ENCODE peak calls at places on chromosomes 3 and 15, in five cellular contexts. One of them, this sample, is unnamed.

GRCh38 chr3:52836991-52837390 is 2.2 kb upstream of the MUSTN1 start:
- DNase-seq in lung: no peak
- DNase-seq in PC-3: no peak
- DNase-seq in heart left ventricle: no peak
- DNase-seq in heart right ventricle: no peak
- DNase-seq in this sample: no peak

GRCh38 chr15:52204657-52205056 is 13.5 kb upstream of the GNB5 start:
- DNase-seq in PC-3: no peak
- DNase-seq in heart left ventricle: no peak
- DNase-seq in lung: no peak
- DNase-seq in heart right ventricle: no peak
- DNase-seq in this sample: no peak

GRCh38 chr3:13529196-13529975 is 19.5 kb upstream of the FBLN2 start:
- DNase-seq in PC-3: no peak
- DNase-seq in lung: no peak
- DNase-seq in heart right ventricle: no peak
- DNase-seq in heart left ventricle: no peak
- DNase-seq in this sample: no peak

GRCh38 chr3:43155464-43156121 is 49.7 kb upstream of the POMGNT2 start:
- DNase-seq in PC-3: peak; percentile 90
- DNase-seq in lung: peak; percentile 49
- DNase-seq in heart right ventricle: peak; percentile 57
- DNase-seq in heart left ventricle: peak; percentile 43
- DNase-seq in this sample: peak; percentile 93

GRCh38 chr3:177832862-177833261 is 635.6 kb upstream of the TBL1XR1 start:
- DNase-seq in lung: no peak
- DNase-seq in heart right ventricle: no peak
- DNase-seq in PC-3: no peak
- DNase-seq in heart left ventricle: no peak
- DNase-seq in this sample: no peak

GRCh38 chr3:15754047-15754446 is 43.7 kb downstream of the ANKRD28 start:
- DNase-seq in PC-3: peak; percentile 65
- DNase-seq in lung: no peak
- DNase-seq in heart left ventricle: no peak
- DNase-seq in heart right ventricle: no peak
- DNase-seq in this sample: peak; percentile 73

GRCh38 chr15:64596701-64597468 is 136.5 kb downstream of the ZNF609 start:
- DNase-seq in PC-3: no peak
- DNase-seq in lung: peak; percentile 60
- DNase-seq in heart left ventricle: peak; percentile 10
- DNase-seq in heart right ventricle: peak; percentile 12
- DNase-seq in this sample: peak; percentile 41

GRCh38 chr3:32137870-32138269 is 31.4 kb downstream of the GPD1L start:
- DNase-seq in heart left ventricle: no peak
- DNase-seq in PC-3: no peak
- DNase-seq in lung: no peak
- DNase-seq in heart right ventricle: no peak
- DNase-seq in this sample: no peak

GRCh38 chr15:52002351-52002750 is 16.7 kb upstream of the MAPK6 start:
- DNase-seq in lung: no peak
- DNase-seq in PC-3: no peak
- DNase-seq in heart right ventricle: no peak
- DNase-seq in heart left ventricle: no peak
- DNase-seq in this sample: no peak

GRCh38 chr3:145892869-145893268 is 268.1 kb downstream of the PLOD2 start:
- DNase-seq in PC-3: no peak
- DNase-seq in heart right ventricle: no peak
- DNase-seq in lung: no peak
- DNase-seq in heart left ventricle: no peak
- DNase-seq in this sample: no peak

GRCh38 chr3:43531835-43532234 is 90.0 kb downstream of the ANO10 start:
- DNase-seq in heart left ventricle: no peak
- DNase-seq in lung: no peak
- DNase-seq in PC-3: peak; percentile 83
- DNase-seq in heart right ventricle: no peak
- DNase-seq in this sample: peak; percentile 61

GRCh38 chr3:186596568-186597287 is 16.1 kb upstream of the AHSG start:
- DNase-seq in lung: peak; percentile 67
- DNase-seq in heart right ventricle: no peak
- DNase-seq in PC-3: no peak
- DNase-seq in heart left ventricle: no peak
- DNase-seq in this sample: peak; percentile 28

GRCh38 chr15:90037961-90038633 is 37.0 kb downstream of the ZNF710 start:
- DNase-seq in heart right ventricle: no peak
- DNase-seq in PC-3: no peak
- DNase-seq in lung: no peak
- DNase-seq in heart left ventricle: no peak
- DNase-seq in this sample: peak; percentile 28

GRCh38 chr3:13480340-13481318 is 523 bp downstream of the HDAC11 start:
- DNase-seq in heart left ventricle: no peak
- DNase-seq in lung: no peak
- DNase-seq in heart right ventricle: peak; percentile 36
- DNase-seq in PC-3: no peak
- DNase-seq in this sample: peak; percentile 42

GRCh38 chr15:42053914-42054313 is 33.1 kb upstream of the PLA2G4E start:
- DNase-seq in lung: peak; percentile 54
- DNase-seq in heart right ventricle: no peak
- DNase-seq in heart left ventricle: no peak
- DNase-seq in PC-3: no peak
- DNase-seq in this sample: no peak

GRCh38 chr3:49500408-49501257 is 30.6 kb downstream of the DAG1 start:
- DNase-seq in heart right ventricle: peak; percentile 63
- DNase-seq in lung: peak; percentile 57
- DNase-seq in heart left ventricle: peak; percentile 62
- DNase-seq in PC-3: peak; percentile 95
- DNase-seq in this sample: peak; percentile 97

GRCh38 chr15:25240461-25241021 is 198.3 kb downstream of the UBE3A start:
- DNase-seq in heart left ventricle: peak; percentile 5
- DNase-seq in lung: no peak
- DNase-seq in heart right ventricle: no peak
- DNase-seq in PC-3: no peak
- DNase-seq in this sample: no peak

GRCh38 chr3:17747890-17748247 is 5.4 kb upstream of the TBC1D5 start:
- DNase-seq in heart right ventricle: no peak
- DNase-seq in lung: no peak
- DNase-seq in heart left ventricle: no peak
- DNase-seq in PC-3: no peak
- DNase-seq in this sample: no peak

GRCh38 chr3:127196002-127196401 is 3.1 kb downstream of the PRR23E start:
- DNase-seq in heart right ventricle: no peak
- DNase-seq in PC-3: no peak
- DNase-seq in heart left ventricle: no peak
- DNase-seq in lung: no peak
- DNase-seq in this sample: no peak

GRCh38 chr15:48720646-48721045 is 75.1 kb upstream of the FBN1 start:
- DNase-seq in PC-3: no peak
- DNase-seq in heart left ventricle: no peak
- DNase-seq in lung: no peak
- DNase-seq in heart right ventricle: no peak
- DNase-seq in this sample: peak; percentile 53

GRCh38 chr3:114213669-114214541 is 23.5 kb downstream of the ZNF80 start:
- DNase-seq in PC-3: no peak
- DNase-seq in heart left ventricle: no peak
- DNase-seq in lung: no peak
- DNase-seq in heart right ventricle: no peak
- DNase-seq in this sample: peak; percentile 96

GRCh38 chr3:14598143-14598569 is 53.4 kb upstream of the CCDC174 start:
- DNase-seq in PC-3: peak; percentile 49
- DNase-seq in lung: no peak
- DNase-seq in heart left ventricle: no peak
- DNase-seq in heart right ventricle: no peak
- DNase-seq in this sample: peak; percentile 12

GRCh38 chr3:138673641-138674040 is 65.1 kb downstream of the FAIM start:
- DNase-seq in heart right ventricle: no peak
- DNase-seq in heart left ventricle: no peak
- DNase-seq in lung: no peak
- DNase-seq in PC-3: no peak
- DNase-seq in this sample: no peak

GRCh38 chr15:100934735-100935134 is 15.6 kb downstream of the LRRK1 start:
- DNase-seq in heart right ventricle: no peak
- DNase-seq in lung: no peak
- DNase-seq in PC-3: peak; percentile 16
- DNase-seq in heart left ventricle: no peak
- DNase-seq in this sample: no peak

GRCh38 chr3:127342735-127343134 is 54.9 kb upstream of the PRR20G start:
- DNase-seq in PC-3: no peak
- DNase-seq in heart right ventricle: no peak
- DNase-seq in lung: peak; percentile 28
- DNase-seq in heart left ventricle: no peak
- DNase-seq in this sample: no peak

GRCh38 chr15:76073554-76073953 is 13.8 kb downstream of the TMEM266 start:
- DNase-seq in lung: no peak
- DNase-seq in heart left ventricle: no peak
- DNase-seq in heart right ventricle: no peak
- DNase-seq in PC-3: peak; percentile 81
- DNase-seq in this sample: no peak

GRCh38 chr3:144549161-144549560 is 577.5 kb downstream of the DIPK2A start:
- DNase-seq in lung: no peak
- DNase-seq in heart left ventricle: no peak
- DNase-seq in PC-3: peak; percentile 7
- DNase-seq in heart right ventricle: no peak
- DNase-seq in this sample: peak; percentile 5

GRCh38 chr3:195147649-195148121 is 123.3 kb downstream of the XXYLT1 start:
- DNase-seq in PC-3: no peak
- DNase-seq in heart right ventricle: peak; percentile 54
- DNase-seq in lung: no peak
- DNase-seq in heart left ventricle: peak; percentile 59
- DNase-seq in this sample: peak; percentile 74

GRCh38 chr3:20760981-20761380 is 575.0 kb upstream of the SGO1 start:
- DNase-seq in PC-3: no peak
- DNase-seq in heart right ventricle: no peak
- DNase-seq in heart left ventricle: no peak
- DNase-seq in lung: no peak
- DNase-seq in this sample: peak; percentile 3

GRCh38 chr15:88704791-88705768 is 66.3 kb downstream of the ISG20 start:
- DNase-seq in PC-3: no peak
- DNase-seq in heart left ventricle: peak; percentile 44
- DNase-seq in lung: no peak
- DNase-seq in heart right ventricle: peak; percentile 49
- DNase-seq in this sample: peak; percentile 20

GRCh38 chr3:64673159-64673715 is 14.6 kb downstream of the ADAMTS9 start:
- DNase-seq in PC-3: no peak
- DNase-seq in heart left ventricle: no peak
- DNase-seq in heart right ventricle: no peak
- DNase-seq in lung: no peak
- DNase-seq in this sample: no peak

GRCh38 chr3:64676831-64677230 is 11.0 kb downstream of the ADAMTS9 start:
- DNase-seq in heart right ventricle: no peak
- DNase-seq in lung: no peak
- DNase-seq in PC-3: no peak
- DNase-seq in heart left ventricle: no peak
- DNase-seq in this sample: no peak

GRCh38 chr3:64674591-64675076 is 13.2 kb downstream of the ADAMTS9 start:
- DNase-seq in heart left ventricle: no peak
- DNase-seq in heart right ventricle: no peak
- DNase-seq in lung: no peak
- DNase-seq in PC-3: no peak
- DNase-seq in this sample: peak; percentile 47

GRCh38 chr3:64677961-64678716 is 9.7 kb downstream of the ADAMTS9 start:
- DNase-seq in lung: no peak
- DNase-seq in PC-3: no peak
- DNase-seq in heart left ventricle: no peak
- DNase-seq in heart right ventricle: no peak
- DNase-seq in this sample: no peak

DNA sequence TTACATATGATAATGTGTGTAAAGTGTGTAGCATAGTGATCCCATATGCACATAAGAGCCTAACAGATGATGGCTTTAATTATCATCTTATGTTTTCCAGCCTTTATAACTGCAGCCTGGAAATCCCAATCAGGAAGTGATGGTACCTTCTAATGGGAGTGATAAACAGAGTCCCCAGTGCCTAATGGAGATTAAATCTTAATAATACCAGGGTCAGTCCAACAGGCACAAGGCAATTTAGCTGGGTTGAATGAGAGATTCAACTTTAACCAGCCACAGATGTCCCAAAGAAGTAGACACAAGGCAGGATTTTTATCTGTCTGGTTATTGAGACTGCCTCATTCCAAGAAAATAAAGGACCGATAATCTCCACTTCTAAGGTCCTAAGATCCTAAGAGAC is 12.0 kb downstream of the ADAMTS9 start:
- DNase-seq in heart left ventricle: no peak
- DNase-seq in lung: no peak
- DNase-seq in heart right ventricle: no peak
- DNase-seq in PC-3: no peak
- DNase-seq in this sample: no peak
- H3K4me3 ChIP-seq in heart left ventricle: no peak overlapping the region
- H3K4me3 ChIP-seq in lung: no peak overlapping the region
- H3K4me3 ChIP-seq in heart right ventricle: no peak overlapping the region
- H3K4me3 ChIP-seq in PC-3: no peak overlapping the region
- H3K4me3 ChIP-seq in this sample: no peak overlapping the region

DNA sequence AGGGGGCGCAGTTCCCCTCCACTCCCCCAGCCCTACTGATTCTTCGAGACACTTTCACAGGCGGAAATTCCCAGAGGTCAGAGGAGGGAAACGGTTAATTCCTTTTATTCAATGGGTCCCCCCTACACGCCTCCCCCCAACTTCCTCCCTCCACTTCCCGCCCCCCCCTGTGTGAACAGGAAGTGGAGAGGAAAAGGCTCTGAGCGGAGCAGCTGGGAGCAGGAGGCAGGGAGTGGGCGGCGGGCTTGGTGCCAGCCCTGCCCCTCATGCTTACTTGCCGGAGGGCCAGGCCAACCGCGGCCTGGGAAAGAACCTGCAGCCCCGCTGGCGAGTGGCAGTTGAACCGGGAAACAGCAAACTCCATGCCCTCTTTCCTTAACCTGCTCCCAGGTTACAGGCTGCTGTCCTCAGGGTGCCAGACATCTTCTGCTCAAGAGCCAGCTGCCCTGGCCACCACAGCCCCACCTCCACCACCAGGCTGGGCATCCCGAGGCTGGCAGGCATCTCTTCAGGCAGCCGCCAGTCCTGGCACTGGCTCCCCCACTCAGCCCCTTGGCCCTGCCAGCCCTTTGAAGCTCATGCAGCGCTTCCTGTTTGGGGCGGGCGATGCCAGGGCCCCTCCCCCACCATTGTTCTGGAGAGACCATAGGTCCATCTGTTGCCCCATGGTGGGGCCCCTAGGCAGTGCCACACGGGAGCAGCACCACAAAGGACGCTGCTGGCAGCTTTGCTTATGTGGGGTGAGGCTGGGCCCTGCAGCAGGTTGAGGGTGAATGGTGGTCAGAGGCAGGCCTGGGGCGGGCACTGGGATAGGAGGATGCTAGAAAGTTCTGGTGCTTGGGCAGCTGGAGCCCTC is 12.9 kb downstream of the VPS18 start:
- DNase-seq in heart left ventricle: peak; percentile 84
- DNase-seq in heart right ventricle: peak; percentile 82
- DNase-seq in lung: no peak
- DNase-seq in PC-3: peak; percentile 29
- DNase-seq in this sample: peak; percentile 63
- H3K4me3 ChIP-seq in heart left ventricle: peak overlapping the region; percentile 44
- H3K4me3 ChIP-seq in heart right ventricle: peak overlapping the region; percentile 47
- H3K4me3 ChIP-seq in lung: peak overlapping the region; percentile 27
- H3K4me3 ChIP-seq in PC-3: peak overlapping the region; percentile 67
- H3K4me3 ChIP-seq in this sample: peak overlapping the region; percentile 42

GRCh38 chr3:19013879-19014278 is 134.4 kb upstream of the KCNH8 start:
- DNase-seq in lung: no peak
- DNase-seq in heart left ventricle: no peak
- DNase-seq in PC-3: no peak
- DNase-seq in heart right ventricle: no peak
- DNase-seq in this sample: no peak
- H3K4me3 ChIP-seq in lung: no peak overlapping the region
- H3K4me3 ChIP-seq in heart left ventricle: no peak overlapping the region
- H3K4me3 ChIP-seq in PC-3: no peak overlapping the region
- H3K4me3 ChIP-seq in heart right ventricle: no peak overlapping the region
- H3K4me3 ChIP-seq in this sample: no peak overlapping the region

GRCh38 chr3:182717216-182717615 is 76.1 kb upstream of the ATP11B start:
- DNase-seq in heart right ventricle: no peak
- DNase-seq in lung: no peak
- DNase-seq in PC-3: peak; percentile 52
- DNase-seq in heart left ventricle: no peak
- DNase-seq in this sample: no peak
- H3K4me3 ChIP-seq in heart right ventricle: no peak overlapping the region
- H3K4me3 ChIP-seq in lung: no peak overlapping the region
- H3K4me3 ChIP-seq in PC-3: no peak overlapping the region
- H3K4me3 ChIP-seq in heart left ventricle: no peak overlapping the region
- H3K4me3 ChIP-seq in this sample: no peak overlapping the region

This sample was measured in foreskin fibroblast.